ENCODE peak calls at places on chromosomes 11 and 22, in nine cellular contexts. F, A, Y, I, H, T, G, J and N are unnamed samples.

GRCh38 chr22:39214383-39215069 is 30.3 kb downstream of the PDGFB start:
- DNase-seq in F (peak), G (peak), A (no peak), I (peak), Y (no peak), T (no peak), H (no peak), J (peak), N (no peak)

GRCh38 chr22:42887523-42888507 is 30.7 kb upstream of the ARFGAP3 start:
- DNase-seq in Y (no peak), J (no peak), F (no peak), G (no peak), A (no peak), H (no peak), T (no peak), I (no peak), N (no peak)

GRCh38 chr11:113446112-113446511 is 29.1 kb downstream of the DRD2 start:
- DNase-seq in I (no peak), F (peak), J (no peak), H (no peak), T (no peak), G (peak), A (no peak), Y (no peak), N (no peak)

GRCh38 chr11:63944987-63945386 is 6.2 kb downstream of the NAA40 start:
- DNase-seq in T (peak), H (no peak), J (peak), G (peak), F (no peak), I (no peak), A (peak), Y (peak), N (no peak)

GRCh38 chr11:13462311-13462927 is 603 bp downstream of the BTBD10 start:
- DNase-seq in A (peak), I (peak), H (peak), F (peak), Y (no peak), G (peak), T (peak), J (peak), N (peak)

GRCh38 chr11:101133190-101133589 is 3.6 kb upstream of the PGR start:
- DNase-seq in J (no peak), F (peak), I (no peak), A (no peak), T (no peak), G (peak), Y (no peak), H (no peak), N (no peak)

GRCh38 chr11:94142308-94143277 is 14.0 kb downstream of the PANX1 start:
- DNase-seq in T (no peak), A (no peak), G (no peak), F (no peak), H (no peak), Y (no peak), J (no peak), I (no peak), N (no peak)

GRCh38 chr11:75430692-75431532 is 2.1 kb downstream of the KLHL35 start:
- DNase-seq in H (no peak), J (no peak), G (no peak), A (no peak), Y (no peak), T (no peak), F (no peak), I (no peak), N (no peak)

GRCh38 chr11:2559527-2560311 is 114.9 kb downstream of the KCNQ1 start:
- DNase-seq in H (no peak), I (no peak), F (no peak), Y (no peak), G (no peak), A (no peak), T (peak), J (no peak), N (peak)

GRCh38 chr11:12706531-12707499 is 32.6 kb downstream of the TEAD1 start:
- DNase-seq in G (peak), F (peak), Y (no peak), J (no peak), A (peak), I (no peak), H (no peak), T (no peak), N (no peak)

GRCh38 chr22:49519117-49519737 is 308.4 kb downstream of the BRD1 start:
- DNase-seq in T (no peak), I (no peak), J (no peak), G (no peak), F (no peak), H (no peak), Y (no peak), A (no peak), N (no peak)

GRCh38 chr11:47186937-47187681 is 875 bp upstream of the PACSIN3 start:
- DNase-seq in I (peak), J (peak), G (peak), T (peak), F (no peak), H (peak), Y (peak), A (peak), N (peak)

GRCh38 chr11:50220651-50221050 is 188.0 kb downstream of the OR4C45 start:
- DNase-seq in G (no peak), J (no peak), F (no peak), A (no peak), Y (no peak), I (no peak), H (no peak), T (no peak), N (no peak)

GRCh38 chr11:112293614-112294013 is 33.0 kb upstream of the PLET1 start:
- DNase-seq in G (no peak), H (no peak), F (no peak), J (no peak), I (no peak), Y (peak), A (peak), T (peak), N (no peak)

GRCh38 chr11:129279326-129280026 is 87.4 kb upstream of the ARHGAP32 start:
- DNase-seq in J (peak), T (peak), H (peak), Y (peak), I (peak), G (peak), F (peak), A (peak), N (peak)

GRCh38 chr11:113407163-113407562 is 19.6 kb downstream of the ANKK1 start:
- DNase-seq in A (no peak), H (no peak), T (no peak), I (no peak), G (no peak), J (no peak), F (no peak), Y (no peak), N (no peak)

GRCh38 chr22:46084943-46085830 is 65.1 kb upstream of the PPARA start:
- DNase-seq in G (peak), T (peak), F (peak), J (peak), I (no peak), Y (peak), H (no peak), A (peak), N (peak)

GRCh38 chr11:129394709-129395108 is 19.1 kb downstream of the BARX2 start:
- DNase-seq in H (no peak), J (no peak), T (no peak), F (no peak), I (no peak), A (no peak), Y (no peak), G (no peak), N (no peak)

GRCh38 chr11:56089697-56090096 is 3.4 kb upstream of the OR8I2 start:
- DNase-seq in T (no peak), Y (no peak), H (no peak), A (no peak), G (no peak), J (no peak), I (no peak), F (no peak), N (no peak)

GRCh38 chr11:131137046-131137445 is 220.8 kb upstream of the SNX19 start:
- DNase-seq in T (no peak), J (no peak), I (no peak), G (peak), A (no peak), F (no peak), H (no peak), Y (no peak), N (no peak)

GRCh38 chr11:34602245-34602644 is 18.6 kb upstream of the EHF start:
- DNase-seq in G (no peak), H (no peak), A (no peak), F (peak), T (no peak), J (no peak), I (no peak), Y (no peak), N (no peak)

GRCh38 chr11:46895821-46896220 is 22.5 kb downstream of the LRP4 start:
- DNase-seq in T (peak), I (no peak), Y (peak), G (no peak), A (peak), H (no peak), J (no peak), F (peak), N (no peak)

GRCh38 chr11:32893947-32894827 is 1.6 kb downstream of the QSER1 start:
- DNase-seq in T (no peak), F (peak), A (no peak), G (peak), H (no peak), Y (no peak), I (peak), J (peak), N (peak)

GRCh38 chr11:78208257-78209165 is 19.8 kb downstream of the USP35 start:
- DNase-seq in T (peak), G (peak), H (no peak), I (no peak), J (no peak), F (no peak), A (no peak), Y (peak), N (no peak)

GRCh38 chr11:19284881-19285280 is 44.1 kb upstream of the E2F8 start:
- DNase-seq in I (no peak), A (no peak), H (no peak), F (no peak), Y (no peak), T (no peak), J (no peak), G (no peak), N (no peak)

GRCh38 chr22:45680932-45681700 is 9.5 kb downstream of the ATXN10 start:
- DNase-seq in T (no peak), J (no peak), A (no peak), F (peak), G (peak), H (no peak), I (peak), Y (no peak), N (no peak)

GRCh38 chr11:80593981-80594380 is 1153.2 kb upstream of the TENM4 start:
- DNase-seq in H (no peak), T (no peak), G (peak), F (peak), I (peak), J (no peak), Y (no peak), A (no peak), N (no peak)

GRCh38 chr11:77074205-77074604 is 7.4 kb downstream of the CAPN5 start:
- DNase-seq in F (no peak), J (peak), H (no peak), G (no peak), T (peak), A (no peak), I (peak), Y (no peak), N (no peak)

GRCh38 chr11:77074626-77075221 is 8.0 kb downstream of the CAPN5 start:
- DNase-seq in Y (no peak), H (no peak), T (peak), J (peak), I (no peak), G (no peak), F (no peak), A (no peak), N (no peak)

GRCh38 chr11:77072851-77073327 is 6.1 kb downstream of the CAPN5 start:
- DNase-seq in A (no peak), H (no peak), F (no peak), Y (no peak), T (no peak), G (no peak), J (no peak), I (no peak), N (no peak)

GRCh38 chr11:77071671-77072605 is 5.2 kb downstream of the CAPN5 start:
- DNase-seq in T (peak), H (no peak), J (peak), A (no peak), G (peak), Y (peak), I (no peak), F (no peak), N (peak)

GRCh38 chr11:77073328-77074001 is 6.7 kb downstream of the CAPN5 start:
- DNase-seq in F (peak), A (peak), I (peak), H (no peak), Y (peak), J (peak), T (peak), G (peak), N (peak)
- TF ChIP-seq CTCF in F (peak), A (peak), I (no peak), H (no peak), Y (no peak), J (peak), T (peak), G (peak), N (no peak)

GRCh38 chr22:32818446-32819115 is 17.1 kb downstream of the TIMP3 start:
- DNase-seq in A (no peak), J (no peak), G (no peak), F (no peak), T (peak), Y (no peak), I (no peak), H (no peak), N (no peak)
- TF ChIP-seq CTCF in A (no peak), J (no peak), G (no peak), F (no peak), T (no peak), Y (no peak), I (no peak), H (no peak), N (no peak)

GRCh38 chr22:36910461-36910860 is 3.0 kb upstream of the CSF2RB start:
- DNase-seq in F (no peak), A (no peak), Y (no peak), G (no peak), T (no peak), J (no peak), I (no peak), H (no peak), N (no peak)
- TF ChIP-seq CTCF in F (no peak), A (no peak), Y (no peak), G (no peak), T (no peak), J (no peak), I (no peak), H (no peak), N (no peak)

GRCh38 chr11:102520514-102520913 is 10.0 kb downstream of the MMP7 start:
- DNase-seq in G (no peak), Y (no peak), T (no peak), A (no peak), J (no peak), I (no peak), F (no peak), H (no peak), N (no peak)

GRCh38 chr11:102521121-102521520 is 9.4 kb downstream of the MMP7 start:
- DNase-seq in A (no peak), Y (no peak), I (no peak), T (no peak), F (no peak), G (no peak), H (no peak), J (no peak), N (no peak)

GRCh38 chr11:102522332-102523207 is 8.0 kb downstream of the MMP7 start:
- DNase-seq in F (no peak), T (no peak), Y (no peak), H (no peak), A (no peak), G (no peak), I (no peak), J (no peak), N (no peak)

GRCh38 chr11:102527041-102527440 is 3.5 kb downstream of the MMP7 start:
- DNase-seq in H (no peak), A (no peak), F (no peak), G (no peak), J (no peak), I (no peak), Y (no peak), T (no peak), N (no peak)

DNA sequence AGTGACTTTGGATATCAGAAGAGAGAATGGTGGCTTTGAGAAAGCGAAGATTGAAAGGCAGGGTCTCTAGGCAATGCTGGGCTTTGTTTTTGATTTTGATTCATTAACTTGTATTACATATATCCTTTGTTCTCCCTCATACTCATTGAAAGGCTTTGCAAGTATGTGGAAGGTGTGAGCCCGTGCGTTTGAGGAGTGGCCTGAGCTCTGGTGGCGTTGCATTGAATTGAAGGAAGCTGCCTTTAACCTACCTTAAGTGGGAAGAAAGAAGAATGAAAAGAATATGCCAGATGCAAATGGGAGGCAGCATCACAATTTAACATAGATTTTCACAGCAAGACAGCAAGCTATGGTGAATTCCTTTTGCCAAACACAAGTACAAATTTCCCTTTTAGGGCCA is 6.7 kb downstream of the MMP7 start:
- DNase-seq in A (no peak), Y (no peak), H (no peak), I (no peak), T (no peak), J (no peak), G (no peak), F (no peak), N (no peak)
- TF ChIP-seq CTCF in A (no peak), Y (no peak), H (no peak), I (no peak), T (no peak), J (no peak), G (no peak), F (no peak), N (no peak)

GRCh38 chr11:95853862-95854261 is 63.6 kb downstream of the CEP57 start:
- DNase-seq in F (no peak), G (no peak), J (no peak), A (no peak), T (no peak), I (no peak), Y (no peak), H (no peak), N (no peak)
- TF ChIP-seq CTCF in F (no peak), G (no peak), J (no peak), A (no peak), T (no peak), I (no peak), Y (no peak), H (no peak), N (no peak)